ENCODE peak calls at places on chromosome 22, in four cellular contexts. J is PC-3, N is keratinocyte, O is mesenchymal stem cell. B is an unnamed sample.

GRCh38 chr22:33082221-33082620 is 24.0 kb upstream of the SYN3 start:
- DNase-seq in O (no peak), N (no peak), J (no peak), B (no peak)

GRCh38 chr22:21902296-21903087 is 35.0 kb upstream of the MAPK1 start:
- DNase-seq in O (no peak), J (no peak), N (no peak), B (no peak)

GRCh38 chr22:23516304-23516703 is 63.8 kb downstream of the IGLL1 start:
- DNase-seq in J (no peak), N (no peak), O (no peak), B (no peak)

GRCh38 chr22:46348099-46348695 is 12.7 kb downstream of the TRMU start:
- DNase-seq in J (no peak), N (no peak), O (no peak), B (no peak)

GRCh38 chr22:22813126-22814075 is 74.2 kb upstream of the IGLL5 start:
- DNase-seq in N (no peak), O (no peak), J (no peak), B (no peak)

GRCh38 chr22:18152519-18152918 is 2.5 kb downstream of the USP18 start:
- DNase-seq in J (no peak), O (no peak), N (no peak), B (no peak)

GRCh38 chr22:37498289-37498909 is 12.2 kb upstream of the MFNG start:
- DNase-seq in O (no peak), N (no peak), J (no peak), B (no peak)

GRCh38 chr22:20463324-20464095 is 25.9 kb upstream of the SCARF2 start:
- DNase-seq in J (no peak), N (no peak), O (no peak), B (no peak)

GRCh38 chr22:44402196-44403111 is 89.7 kb upstream of the SHISAL1 start:
- DNase-seq in O (no peak), N (no peak), J (no peak), B (no peak)

GRCh38 chr22:22939537-22940368 is 52.1 kb downstream of the IGLL5 start:
- DNase-seq in N (no peak), J (no peak), O (no peak), B (no peak)

GRCh38 chr22:21730535-21731308 is 4.9 kb downstream of the YPEL1 start:
- DNase-seq in O (no peak), J (no peak), N (no peak), B (no peak)

GRCh38 chr22:22558972-22559603 is at the start of gene PRAME:
- DNase-seq in O (peak; percentile 4), J (peak; percentile 80), N (no peak), B (peak; percentile 3)

GRCh38 chr22:20449819-20450550 is 12.4 kb upstream of the SCARF2 start:
- DNase-seq in J (no peak), N (no peak), O (no peak), B (no peak)

GRCh38 chr22:17954860-17955587 is 69.3 kb downstream of the MICAL3 start:
- DNase-seq in J (no peak), N (no peak), O (no peak), B (no peak)

GRCh38 chr22:19336133-19337075 is 44.9 kb upstream of the CLTCL1 start:
- DNase-seq in O (no peak), J (no peak), N (no peak), B (no peak)

GRCh38 chr22:18121436-18122253 is 11.0 kb downstream of the TUBA8 start:
- DNase-seq in O (no peak), N (no peak), J (no peak), B (no peak)

GRCh38 chr22:20056696-20057386 is 23.2 kb upstream of the DGCR8 start:
- DNase-seq in N (no peak), O (no peak), J (no peak), B (no peak)

GRCh38 chr22:41340357-41340756 is 39.0 kb downstream of the ZC3H7B start:
- DNase-seq in N (no peak), J (no peak), O (no peak), B (no peak)

GRCh38 chr22:22374163-22374562 is 129.6 kb downstream of the VPREB1 start:
- DNase-seq in J (no peak), N (no peak), O (no peak), B (no peak)

GRCh38 chr22:24563246-24563645 is 7.4 kb downstream of the SNRPD3 start:
- DNase-seq in O (no peak), N (no peak), J (no peak), B (no peak)

GRCh38 chr22:48173061-48173849 is 1410.8 kb downstream of the TBC1D22A start:
- DNase-seq in J (no peak), O (no peak), N (no peak), B (no peak)

GRCh38 chr22:46536559-46537220 is 730 bp downstream of the CELSR1 start:
- DNase-seq in J (no peak), N (no peak), O (no peak), B (no peak)

GRCh38 chr22:41511521-41511968 is 32.7 kb downstream of the POLR3H start:
- DNase-seq in J (no peak), N (no peak), O (no peak), B (no peak)

GRCh38 chr22:45877651-45878050 is 99.3 kb downstream of the WNT7B start:
- DNase-seq in J (no peak), O (no peak), N (no peak), B (no peak)

GRCh38 chr22:44567846-44568493 is 69.9 kb upstream of the RTL6 start:
- DNase-seq in O (peak; percentile 43), J (peak; percentile 36), N (no peak), B (peak; percentile 59)

GRCh38 chr22:32733196-32733595 is 68.3 kb upstream of the TIMP3 start:
- DNase-seq in O (no peak), N (no peak), J (no peak), B (no peak)

GRCh38 chr22:19478466-19479357 is at the start of gene UFD1:
- DNase-seq in O (peak; percentile 93), N (peak; percentile 23), J (peak; percentile 63), B (peak; percentile 80)

GRCh38 chr22:19801340-19802000 is 40.9 kb downstream of the TBX1 start:
- DNase-seq in J (no peak), N (no peak), O (no peak), B (peak; percentile 88)

GRCh38 chr22:23289851-23290724 is 109.8 kb downstream of the BCR start:
- DNase-seq in N (no peak), J (peak; percentile 56), O (peak; percentile 70), B (peak; percentile 23)

GRCh38 chr22:37206841-37207821 is 5.1 kb downstream of the SSTR3 start:
- DNase-seq in N (no peak), J (no peak), O (no peak), B (no peak)

GRCh38 chr22:20444325-20444724 is 6.7 kb upstream of the SCARF2 start:
- DNase-seq in O (no peak), N (no peak), J (no peak), B (no peak)

GRCh38 chr22:24402460-24403192 is 24.8 kb upstream of the ADORA2A start:
- DNase-seq in O (peak; percentile 94), N (peak; percentile 28), J (peak; percentile 94), B (peak; percentile 86)

GRCh38 chr22:31260474-31260856 is 31.8 kb downstream of the PIK3IP1 start:
- DNase-seq in J (no peak), O (no peak), N (no peak), B (no peak)
- H3K4me1 ChIP-seq in J (peaks cover 3% of the 10 kb centered on the region), O (no peaks in the 10 kb centered on the region), N (peaks cover under 1% of the 10 kb centered on the region), B (no peaks in the 10 kb centered on the region)

DNA sequence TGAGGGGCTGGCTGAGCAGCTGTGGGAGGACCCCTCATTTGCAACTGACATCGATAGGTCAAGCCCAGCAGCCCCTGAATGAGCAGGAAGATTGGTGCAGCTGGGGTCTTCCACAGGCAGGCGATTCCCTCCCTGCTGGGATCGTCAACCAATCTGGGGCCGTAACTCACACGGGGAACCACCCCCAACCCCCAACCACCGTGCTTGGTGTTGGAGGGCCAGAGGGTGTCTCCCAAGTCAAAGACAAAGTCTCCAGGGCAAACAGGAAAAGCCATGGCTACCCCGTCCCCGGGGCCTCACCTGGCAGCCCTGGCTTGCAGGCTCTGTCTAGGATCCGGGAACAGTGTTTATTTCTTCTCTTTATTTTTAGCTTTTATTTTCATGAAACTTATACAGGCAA is 26.9 kb upstream of the SCUBE1 start:
- DNase-seq in O (no peak), N (no peak), J (no peak), B (no peak)
- H2AFZ ChIP-seq in O (no peak overlapping the region), N (no peak overlapping the region), J (no peak overlapping the region), B (no peak overlapping the region)

DNA sequence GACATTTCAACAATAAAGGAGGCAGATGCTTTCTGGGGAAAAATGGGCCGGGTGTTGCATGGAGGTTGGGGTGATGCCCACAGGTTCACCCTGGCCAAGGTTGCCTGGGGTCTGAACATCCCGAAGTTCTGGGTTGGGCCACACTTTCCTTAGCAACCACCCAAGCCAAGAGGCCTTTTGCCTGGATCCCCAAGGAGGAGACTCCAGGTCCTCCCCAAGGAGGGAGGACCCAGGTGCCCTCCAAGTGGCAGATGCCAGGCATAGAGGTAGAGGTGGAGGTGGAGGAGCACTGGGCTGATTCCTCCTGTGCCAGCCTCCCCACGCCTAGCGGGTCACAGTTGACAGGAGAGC is 1.2 kb downstream of the CYB5R3 start:
- DNase-seq in N (no peak), J (no peak), O (no peak), B (no peak)
- H3K4me1 ChIP-seq in N (peaks cover 46% of the 10 kb centered on the region), J (peaks cover 9% of the 10 kb centered on the region), O (peaks cover 63% of the 10 kb centered on the region), B (peaks cover 32% of the 10 kb centered on the region)

DNA sequence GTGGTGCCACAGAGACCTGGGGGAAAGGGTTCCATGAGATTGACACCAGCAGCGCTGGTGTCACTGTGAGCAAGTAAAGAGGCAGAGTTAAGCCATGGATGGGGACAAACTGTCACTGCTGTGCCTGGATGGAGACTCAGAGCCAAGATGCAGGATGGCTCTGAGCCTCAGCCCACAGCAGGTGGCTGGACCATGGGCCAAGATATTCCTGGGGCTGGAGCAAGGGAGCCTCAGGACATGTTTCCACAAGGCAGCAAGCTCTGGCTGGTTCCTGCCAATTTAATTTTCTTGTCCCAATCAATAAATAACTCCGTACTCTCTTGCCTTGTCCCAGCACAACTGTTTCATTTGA is 23.0 kb downstream of the MYO18B start:
- DNase-seq in J (no peak), O (no peak), N (no peak), B (no peak)
- H2AFZ ChIP-seq in J (no peak overlapping the region), O (no peak overlapping the region), N (no peak overlapping the region), B (no peak overlapping the region)

DNA sequence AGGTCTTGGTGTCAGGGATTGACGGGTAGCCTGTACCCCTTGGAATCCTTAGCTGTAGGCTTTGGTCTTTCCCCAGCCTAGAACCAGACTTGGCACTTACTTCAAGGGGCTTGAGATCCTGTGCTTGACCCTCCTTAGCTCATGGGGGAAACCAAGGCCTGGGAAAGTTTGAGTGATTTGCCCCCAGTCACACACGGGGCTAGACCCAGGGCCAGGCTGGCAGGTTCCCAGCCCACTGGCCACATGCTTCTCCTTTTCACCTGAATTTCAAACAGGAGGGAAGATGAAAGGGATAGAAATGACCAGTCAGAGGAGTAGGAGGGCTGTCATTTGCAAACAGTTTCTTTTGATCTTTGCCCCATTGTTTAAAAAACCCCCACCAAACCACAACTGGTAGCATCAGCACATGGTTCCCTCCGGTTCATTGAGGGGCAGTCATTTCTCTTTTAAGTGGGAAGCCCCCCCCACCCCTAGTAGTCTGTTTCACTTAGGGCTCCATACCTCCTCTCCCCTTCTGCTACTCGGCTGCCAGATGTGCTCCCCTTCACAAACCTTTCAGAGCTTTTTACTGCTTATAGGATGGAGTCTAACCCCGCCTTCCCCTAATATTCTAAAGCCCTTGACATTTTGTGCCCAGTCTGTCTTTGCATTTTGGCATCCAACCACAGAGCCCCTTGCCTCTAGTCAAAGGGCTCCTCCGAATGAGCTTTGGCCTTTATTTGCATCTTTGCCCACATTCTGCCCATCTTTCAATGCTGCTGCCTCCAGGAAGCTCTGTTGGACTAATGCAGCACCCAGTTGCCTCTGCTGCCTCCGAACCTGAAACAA is 37.6 kb downstream of the ZNRF3 start:
- DNase-seq in O (no peak), J (no peak), N (no peak), B (no peak)
- H3K4me1 ChIP-seq in O (peaks cover 23% of the 10 kb centered on the region), J (no peaks in the 10 kb centered on the region), N (peaks cover 31% of the 10 kb centered on the region), B (no peaks in the 10 kb centered on the region)

GRCh38 chr22:16954060-16954403 is 54.0 kb downstream of the GAB4 start:
- DNase-seq in N (no peak), J (no peak), O (no peak), B (no peak)
- H2AFZ ChIP-seq in N (no peak overlapping the region), J (no peak overlapping the region), O (no peak overlapping the region), B (no peak overlapping the region)

B was measured in fibroblast of lung.